ENCODE peak calls at places on chromosomes 11 and 22, in four cellular contexts. G is GM12878, H is K562, Z is HepG2. V is an unnamed sample.

GRCh38 chr22:49119551-49119952 is 708.1 kb downstream of the BRD1 start:
- DNase-seq in G (no peak), H (no peak), Z (no peak), V (no peak)

GRCh38 chr11:43382614-43383013 is 23.9 kb downstream of the TTC17 start:
- DNase-seq in Z (no peak), H (no peak), G (no peak), V (no peak)

GRCh38 chr11:73538381-73538872 is 59.5 kb downstream of the FAM168A start:
- DNase-seq in G (peak), Z (no peak), H (no peak), V (peak)

GRCh38 chr11:46553746-46554204 is 40.0 kb downstream of the AMBRA1 start:
- DNase-seq in Z (peak), H (no peak), G (no peak), V (no peak)

GRCh38 chr22:24153353-24153752 is 27.9 kb upstream of the SUSD2 start:
- DNase-seq in Z (no peak), G (no peak), H (no peak), V (no peak)

GRCh38 chr11:62665630-62666258 is 632 bp downstream of the CSKMT start:
- DNase-seq in G (no peak), H (peak), Z (no peak), V (peak)

GRCh38 chr11:72470386-72470785 is 36.1 kb upstream of the CLPB start:
- DNase-seq in H (no peak), Z (no peak), G (no peak), V (no peak)

GRCh38 chr22:37681001-37681424 is 5.1 kb upstream of the NOL12 start:
- DNase-seq in G (no peak), H (no peak), Z (no peak), V (no peak)

GRCh38 chr11:28730336-28730735 is 622.1 kb downstream of the METTL15 start:
- DNase-seq in H (no peak), Z (no peak), G (no peak), V (no peak)

GRCh38 chr11:58905141-58905715 is 34.1 kb upstream of the GLYATL1 start:
- DNase-seq in Z (no peak), G (no peak), H (no peak), V (peak)

GRCh38 chr22:31537019-31537535 is 40.7 kb downstream of the SFI1 start:
- DNase-seq in H (peak), Z (no peak), G (peak), V (no peak)

GRCh38 chr11:94494200-94494545 is 389 bp downstream of the ANKRD49 start:
- DNase-seq in Z (no peak), H (no peak), G (no peak), V (no peak)

GRCh38 chr11:18393581-18394299 is 623 bp upstream of the LDHA start:
- DNase-seq in H (no peak), G (no peak), Z (no peak), V (no peak)
- TF ChIP-seq CREB1 in H (no peak), G (no peak), Z (no peak), V (no peak)

DNA sequence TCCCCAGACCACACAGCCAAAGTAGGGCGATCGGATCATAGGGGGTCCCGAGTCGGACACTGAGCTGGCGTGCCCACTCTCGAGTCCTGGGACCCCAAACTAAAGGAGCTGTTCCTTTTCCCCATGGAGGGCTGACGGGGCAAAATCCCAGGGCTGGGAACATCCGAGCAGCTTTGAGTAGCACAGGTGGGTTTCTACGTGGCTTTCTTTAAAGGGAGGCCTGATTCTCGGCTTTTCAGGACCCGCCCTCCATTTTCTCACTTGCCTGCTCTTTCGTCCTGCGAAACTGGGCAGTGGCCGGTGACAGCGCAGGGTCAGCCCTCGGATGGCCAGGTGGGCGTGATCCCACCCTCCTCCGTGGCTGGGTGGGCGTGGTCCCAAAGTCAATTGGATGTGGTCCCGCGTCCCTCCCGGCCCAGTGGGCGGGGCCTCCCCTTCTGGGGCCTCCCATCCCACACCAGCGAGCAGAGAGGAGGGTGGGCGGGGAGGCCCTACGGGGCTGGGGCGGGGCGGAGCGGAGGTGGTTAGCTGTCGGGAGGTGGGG is 17.5 kb upstream of the TXNRD2 start:
- DNase-seq in Z (peak), G (no peak), H (peak), V (peak)
- TF ChIP-seq POLR2AphosphoS5 in Z (peak), G (no peak), H (no peak), V (peak)

GRCh38 chr11:66082936-66083698 is 13.0 kb downstream of the PACS1 start:
- DNase-seq in H (no peak), Z (peak), G (no peak), V (no peak)

GRCh38 chr11:66085071-66085470 is 15.0 kb downstream of the PACS1 start:
- DNase-seq in H (no peak), Z (no peak), G (no peak), V (no peak)

GRCh38 chr11:66090288-66090687 is 20.2 kb downstream of the PACS1 start:
- DNase-seq in Z (no peak), G (no peak), H (no peak), V (no peak)

GRCh38 chr11:66087148-66087908 is 17.3 kb downstream of the PACS1 start:
- DNase-seq in G (no peak), Z (no peak), H (no peak), V (no peak)

GRCh38 chr11:66089067-66089466 is 19.0 kb downstream of the PACS1 start:
- DNase-seq in G (no peak), H (no peak), Z (no peak), V (no peak)
- TF ChIP-seq REST in G (no peak), H (no peak), Z (no peak), V (no peak)

DNA sequence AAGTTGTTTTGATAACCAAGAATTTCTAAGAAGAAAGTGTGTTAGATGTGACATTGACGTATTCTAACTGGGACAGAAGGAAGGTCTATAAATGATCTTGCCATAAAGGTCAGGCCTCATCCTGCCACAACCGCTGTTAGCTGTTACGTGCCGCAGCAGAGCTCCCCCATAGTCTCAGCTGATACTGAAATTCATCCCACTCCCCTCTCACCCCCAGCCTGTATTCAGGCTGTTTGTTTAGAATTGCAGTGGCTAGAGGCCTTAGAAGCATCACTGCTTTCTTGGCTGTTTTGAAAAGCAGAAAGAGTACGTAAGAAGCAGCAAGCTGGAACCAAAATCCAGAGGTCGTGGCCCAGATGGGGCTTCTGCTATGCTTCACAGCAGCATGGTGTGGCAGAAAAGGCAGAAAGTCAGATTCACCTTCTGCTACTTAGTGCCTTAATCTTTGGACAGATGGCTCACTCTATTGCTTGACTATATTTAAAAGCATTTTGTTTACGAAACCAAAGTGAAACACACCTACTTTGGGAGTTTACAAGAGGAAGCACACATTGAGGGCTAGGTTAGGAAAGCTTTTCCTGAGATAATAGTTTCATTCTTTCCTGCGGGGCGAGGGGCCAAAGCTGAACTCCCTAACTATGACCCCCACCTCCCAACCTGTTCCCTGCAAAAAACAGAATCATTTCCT is 950 bp upstream of the LAYN start:
- DNase-seq in Z (no peak), H (no peak), G (no peak), V (no peak)
- TF ChIP-seq CREB1 in Z (no peak), H (no peak), G (no peak), V (no peak)

DNA sequence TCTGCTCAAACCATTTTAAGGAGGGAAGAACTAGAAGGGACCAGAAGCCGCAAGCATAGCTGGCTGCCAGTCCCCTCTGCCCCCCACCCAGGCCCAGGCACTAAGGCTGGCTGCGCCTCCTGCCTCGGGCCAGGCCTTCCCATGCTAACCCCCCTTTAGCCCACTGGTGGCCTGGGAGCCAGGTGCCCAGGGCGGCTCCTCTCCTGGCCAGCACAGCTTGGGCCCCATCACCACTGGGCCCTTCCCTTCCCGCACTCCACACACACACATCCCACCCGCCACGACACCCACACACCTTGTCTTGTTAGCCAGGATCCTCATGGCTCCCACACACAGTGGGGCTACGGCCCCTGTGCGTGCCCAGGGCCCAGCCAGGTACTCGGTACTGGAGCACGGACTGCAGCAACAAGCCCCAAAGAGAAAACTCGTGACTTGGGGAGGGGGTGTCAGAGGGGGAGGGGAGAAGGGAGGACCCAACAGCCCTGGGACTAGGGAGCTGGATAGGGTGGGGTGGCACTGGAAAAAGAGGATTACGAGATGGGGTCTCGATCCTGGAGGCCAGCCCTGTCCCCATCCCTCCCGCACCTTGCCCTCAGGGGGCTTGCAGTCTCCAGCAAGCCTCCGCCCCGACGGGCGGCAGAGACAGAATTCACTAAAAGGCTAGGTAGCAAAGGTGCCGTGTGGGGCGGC is 16.0 kb downstream of the BCL9L start:
- DNase-seq in Z (no peak), H (no peak), G (no peak), V (peak)
- TF ChIP-seq POLR2AphosphoS5 in Z (no peak), H (no peak), G (no peak), V (peak)

DNA sequence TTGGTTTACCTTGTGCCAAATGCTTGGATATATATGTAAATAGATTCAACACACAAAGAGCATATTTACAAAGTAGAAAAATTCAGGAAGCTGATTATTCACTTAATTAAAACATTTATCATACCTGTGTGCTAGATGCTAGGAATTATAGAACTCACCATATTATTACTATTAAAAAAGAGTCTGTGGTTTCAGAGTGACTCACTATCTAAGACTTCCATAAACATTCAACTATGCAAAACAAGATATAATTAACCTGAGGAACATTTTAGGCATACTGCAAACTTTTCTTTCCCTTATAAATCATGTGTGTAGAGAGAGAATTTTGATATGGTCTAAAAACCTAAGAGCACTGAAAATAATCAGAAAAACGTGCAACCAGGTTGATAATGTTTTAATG is 27.3 kb downstream of the CTSC start:
- DNase-seq in Z (no peak), H (no peak), G (no peak), V (no peak)
- TF ChIP-seq REST in Z (no peak), H (no peak), G (no peak), V (no peak)

GRCh38 chr11:1271002-1271401 is 38.4 kb downstream of the TOLLIP start:
- DNase-seq in Z (no peak), G (no peak), H (peak), V (no peak)
- TF ChIP-seq CREB1 in Z (no peak), G (no peak), H (no peak), V (no peak)

GRCh38 chr22:39314251-39314971 is 5.0 kb downstream of the RPL3 start:
- DNase-seq in G (no peak), H (no peak), Z (no peak), V (peak)
- TF ChIP-seq POLR2AphosphoS5 in G (peak), H (no peak), Z (peak), V (peak)

V was measured in GM23338.